ENCODE peak calls at places on chromosomes 6 and 20, in seven cellular contexts. H, Y, S, L, E, F and P are unnamed samples.

GRCh38 chr6:51753635-51754034 is 333.8 kb downstream of the PKHD1 start:
- DNase-seq in H (peak), Y (no peak), S (no peak), L (no peak), E (no peak), F (peak), P (peak)

GRCh38 chr6:127515234-127515793 is 3.8 kb downstream of the MTCL3 start:
- DNase-seq in H (peak), Y (peak), S (no peak), L (no peak), E (no peak), F (no peak), P (no peak)

GRCh38 chr6:28985396-28986164 is 19.5 kb downstream of the ZNF311 start:
- DNase-seq in H (no peak), Y (peak), S (peak), L (peak), E (peak), F (peak), P (peak)

GRCh38 chr6:112038268-112038667 is 15.6 kb upstream of the CCN6 start:
- DNase-seq in H (no peak), Y (no peak), S (no peak), L (peak), E (no peak), F (peak), P (no peak)

GRCh38 chr6:98824163-98824906 is 10.0 kb upstream of the POU3F2 start:
- DNase-seq in H (no peak), Y (no peak), S (no peak), L (no peak), E (no peak), F (no peak), P (no peak)

GRCh38 chr6:14270925-14271791 is 153.6 kb downstream of the CD83 start:
- DNase-seq in H (no peak), Y (peak), S (peak), L (peak), E (peak), F (peak), P (no peak)

GRCh38 chr20:50534567-50534966 is 24.4 kb downstream of the PTPN1 start:
- DNase-seq in H (no peak), Y (peak), S (peak), L (peak), E (no peak), F (no peak), P (no peak)

GRCh38 chr20:22584630-22584921 is 204 bp upstream of the FOXA2 start:
- DNase-seq in H (no peak), Y (no peak), S (no peak), L (no peak), E (no peak), F (no peak), P (no peak)

GRCh38 chr20:11919046-11919445 is 1.4 kb downstream of the BTBD3 start:
- DNase-seq in H (no peak), Y (no peak), S (no peak), L (no peak), E (no peak), F (peak), P (peak)

GRCh38 chr6:36858407-36858981 is 16.1 kb downstream of the PPIL1 start:
- DNase-seq in H (no peak), Y (no peak), S (peak), L (peak), E (no peak), F (peak), P (no peak)

GRCh38 chr20:45629496-45630100 is at the start of gene WFDC10A:
- DNase-seq in H (peak), Y (peak), S (no peak), L (no peak), E (peak), F (no peak), P (peak)

GRCh38 chr6:148464319-148465010 is 121.8 kb downstream of the SASH1 start:
- DNase-seq in H (peak), Y (peak), S (no peak), L (peak), E (no peak), F (peak), P (peak)

GRCh38 chr20:4327956-4328355 is 312.6 kb upstream of the RNF24 start:
- DNase-seq in H (no peak), Y (no peak), S (no peak), L (no peak), E (no peak), F (no peak), P (no peak)

GRCh38 chr20:34222208-34222607 is 19.0 kb upstream of the ASIP start:
- DNase-seq in H (no peak), Y (peak), S (peak), L (no peak), E (peak), F (no peak), P (no peak)

GRCh38 chr6:17714879-17715860 is 8.4 kb upstream of the NUP153 start:
- DNase-seq in H (no peak), Y (peak), S (peak), L (no peak), E (peak), F (no peak), P (no peak)

GRCh38 chr6:125781307-125781868 is 9.4 kb upstream of the NCOA7 start:
- DNase-seq in H (no peak), Y (no peak), S (no peak), L (no peak), E (no peak), F (no peak), P (no peak)

GRCh38 chr20:45826381-45827019 is 612 bp downstream of the TNNC2 start:
- DNase-seq in H (no peak), Y (peak), S (no peak), L (peak), E (no peak), F (peak), P (peak)

GRCh38 chr6:105178110-105178509 is 1.7 kb downstream of the POPDC3 start:
- DNase-seq in H (no peak), Y (peak), S (peak), L (no peak), E (peak), F (no peak), P (no peak)

GRCh38 chr6:134289204-134289575 is 28.7 kb downstream of the SGK1 start:
- DNase-seq in H (no peak), Y (no peak), S (no peak), L (no peak), E (no peak), F (no peak), P (no peak)

GRCh38 chr6:134288538-134289203 is 29.2 kb downstream of the SGK1 start:
- DNase-seq in H (no peak), Y (peak), S (peak), L (no peak), E (peak), F (no peak), P (no peak)

GRCh38 chr6:134291156-134291555 is 26.8 kb downstream of the SGK1 start:
- DNase-seq in H (no peak), Y (no peak), S (no peak), L (no peak), E (no peak), F (no peak), P (no peak)

GRCh38 chr6:134282816-134283215 is 35.1 kb downstream of the SGK1 start:
- DNase-seq in H (no peak), Y (no peak), S (no peak), L (no peak), E (no peak), F (no peak), P (no peak)

GRCh38 chr6:134287863-134288537 is 29.9 kb downstream of the SGK1 start:
- DNase-seq in H (no peak), Y (peak), S (no peak), L (no peak), E (no peak), F (no peak), P (no peak)
- H3K27ac ChIP-seq in H (no peak), Y (peak), S (peak), L (no peak), E (peak), F (no peak), P (peak)

DNA sequence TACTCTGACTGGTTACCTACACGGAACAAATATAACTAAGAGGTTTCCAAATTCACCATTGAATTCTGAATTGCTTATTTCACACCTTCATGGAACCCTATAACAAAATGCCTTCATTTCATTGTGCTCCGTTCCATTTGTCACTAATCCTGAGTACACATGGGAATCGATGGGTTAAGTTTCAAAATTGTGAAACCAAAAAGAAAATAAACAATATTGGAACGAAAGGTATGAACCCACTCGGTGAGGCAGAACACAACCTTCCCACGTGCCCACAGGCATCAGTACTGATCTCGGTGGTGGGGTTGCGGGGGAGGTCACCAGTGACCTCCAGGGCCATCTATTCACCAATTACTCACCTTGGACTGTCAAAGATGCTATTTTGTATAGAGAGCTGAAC is 34.0 kb downstream of the PLAGL1 start:
- DNase-seq in H (no peak), Y (no peak), S (no peak), L (no peak), E (no peak), F (no peak), P (no peak)
- H3K27ac ChIP-seq in H (no peak), Y (no peak), S (no peak), L (no peak), E (no peak), F (no peak), P (no peak)

GRCh38 chr6:161908872-161909271 is 635.0 kb upstream of the AGPAT4 start:
- DNase-seq in H (no peak), Y (no peak), S (no peak), L (no peak), E (no peak), F (no peak), P (no peak)
- H3K27ac ChIP-seq in H (no peak), Y (no peak), S (no peak), L (no peak), E (no peak), F (no peak), P (no peak)

DNA sequence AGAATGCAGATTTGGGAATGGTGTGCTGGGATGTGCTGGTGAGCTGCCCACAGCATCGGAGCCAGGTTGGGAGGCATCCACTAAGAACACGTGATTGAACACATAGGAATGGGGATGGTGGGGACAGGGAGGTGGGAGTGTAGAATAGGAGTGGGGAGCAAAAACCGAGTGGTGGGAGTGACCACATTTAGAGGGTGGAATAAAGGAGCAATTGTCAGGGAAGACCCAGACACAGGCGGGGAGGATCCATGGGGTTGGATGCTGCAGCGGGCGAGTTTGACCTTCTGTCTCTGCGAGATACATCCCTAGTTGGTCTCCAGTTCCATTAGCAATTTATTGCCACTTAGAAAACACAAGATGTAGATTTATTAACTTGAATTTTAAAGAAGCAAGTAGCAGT is 4.7 kb downstream of the NAA20 start:
- DNase-seq in H (no peak), Y (no peak), S (no peak), L (no peak), E (no peak), F (no peak), P (no peak)
- H3K27ac ChIP-seq in H (no peak), Y (no peak), S (no peak), L (peak), E (no peak), F (no peak), P (no peak)

GRCh38 chr6:35686441-35686840 is 2.3 kb downstream of the FKBP5 start:
- DNase-seq in H (no peak), Y (no peak), S (no peak), L (no peak), E (no peak), F (no peak), P (no peak)

GRCh38 chr6:35690484-35690883 is 1.8 kb upstream of the FKBP5 start:
- DNase-seq in H (no peak), Y (no peak), S (no peak), L (no peak), E (no peak), F (no peak), P (no peak)

GRCh38 chr6:35687658-35688604 is 784 bp downstream of the FKBP5 start:
- DNase-seq in H (peak), Y (no peak), S (no peak), L (peak), E (peak), F (peak), P (peak)

GRCh38 chr6:35688605-35689322 is at the start of gene FKBP5:
- DNase-seq in H (peak), Y (peak), S (peak), L (peak), E (peak), F (peak), P (peak)

DNA sequence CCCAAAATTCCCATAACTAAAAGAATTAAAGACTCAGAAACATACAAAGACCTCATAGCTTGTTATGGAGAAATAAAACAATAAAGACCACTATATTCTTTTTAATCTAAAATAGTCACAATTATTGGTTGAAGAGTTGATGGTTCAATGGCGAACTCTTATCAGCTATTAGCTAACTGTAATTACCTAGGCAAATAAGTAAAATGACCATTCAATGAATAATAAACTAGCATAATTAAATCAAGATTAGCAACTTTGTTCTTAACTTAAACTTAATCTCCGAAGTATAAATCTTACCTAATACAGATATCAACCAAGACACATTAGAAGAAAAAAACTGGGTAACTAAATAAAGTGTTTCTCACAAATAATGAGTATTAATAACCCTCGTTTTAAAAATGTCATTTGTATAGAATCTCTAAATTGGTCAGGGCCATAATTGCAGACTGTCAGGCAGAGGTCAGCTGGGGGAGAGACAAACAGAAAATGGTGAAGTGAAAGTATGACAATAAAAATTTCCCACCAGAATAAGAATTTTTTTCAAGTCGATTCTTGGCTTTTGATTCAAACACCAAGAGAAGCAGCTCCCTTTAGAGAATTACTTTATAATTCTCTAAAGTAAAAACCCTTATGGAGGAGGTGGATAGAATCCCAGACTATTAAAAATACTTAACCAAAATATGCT is 1.7 kb downstream of the FKBP5 start:
- DNase-seq in H (peak), Y (no peak), S (no peak), L (no peak), E (no peak), F (no peak), P (no peak)
- H3K27ac ChIP-seq in H (peak), Y (peak), S (no peak), L (peak), E (peak), F (no peak), P (peak)